ENCODE peak calls at places on chromosomes 12 and 14, in four cellular contexts. O, V, A and K are unnamed samples.

GRCh38 chr14:96958057-96958456 is 160.9 kb downstream of the VRK1 start:
- DNase-seq in A (no peak), V (no peak), O (no peak), K (no peak)

GRCh38 chr14:45810152-45810872 is 557.3 kb upstream of the MIS18BP1 start:
- DNase-seq in V (peak; percentile 22), A (no peak), O (no peak), K (no peak)

GRCh38 chr14:50344831-50345563 is 32.9 kb downstream of the DMAC2L start:
- DNase-seq in V (peak; percentile 26), A (no peak), O (no peak), K (peak; percentile 96)

GRCh38 chr12:112148031-112148513 is 22.7 kb downstream of the TRAFD1 start:
- DNase-seq in A (peak; percentile 84), O (no peak), V (peak; percentile 42), K (peak; percentile 52)

GRCh38 chr12:113278141-113278540 is 56.8 kb downstream of the SLC8B1 start:
- DNase-seq in V (no peak), O (no peak), A (no peak), K (no peak)

GRCh38 chr12:127192391-127192790 is 1074.6 kb upstream of the TMEM132C start:
- DNase-seq in O (no peak), V (no peak), A (no peak), K (no peak)

GRCh38 chr12:5441497-5442236 is 9.8 kb downstream of the NTF3 start:
- DNase-seq in V (peak; percentile 42), O (no peak), A (peak; percentile 15), K (no peak)

GRCh38 chr12:104973250-104973649 is 12.9 kb upstream of the NOPCHAP1 start:
- DNase-seq in O (no peak), A (no peak), V (no peak), K (no peak)

GRCh38 chr12:52956987-52957386 is 8.1 kb downstream of the KRT18 start:
- DNase-seq in A (peak; percentile 29), V (no peak), O (no peak), K (no peak)

GRCh38 chr14:65336191-65336591 is 76.3 kb upstream of the FUT8 start:
- DNase-seq in V (peak; percentile 86), O (no peak), A (peak; percentile 53), K (peak; percentile 57)

GRCh38 chr12:62604856-62605255 is 138.2 kb downstream of the MON2 start:
- DNase-seq in V (peak; percentile 42), O (no peak), A (peak; percentile 36), K (peak; percentile 40)

GRCh38 chr14:36426836-36427235 is 93.2 kb downstream of the NKX2-1 start:
- DNase-seq in V (no peak), A (no peak), O (no peak), K (no peak)

GRCh38 chr14:66038214-66038977 is 447.8 kb upstream of the CCDC196 start:
- DNase-seq in A (peak; percentile 16), V (peak; percentile 85), O (peak; percentile 44), K (peak; percentile 78)

GRCh38 chr12:47744005-47744651 is 14.6 kb downstream of the RAPGEF3 start:
- DNase-seq in A (no peak), V (no peak), O (no peak), K (no peak)

GRCh38 chr12:104133861-104134260 is 4.1 kb downstream of the NFYB start:
- DNase-seq in O (no peak), A (no peak), V (no peak), K (no peak)

GRCh38 chr12:2288875-2289274 is 236.1 kb downstream of the CACNA1C start:
- DNase-seq in A (no peak), V (no peak), O (no peak), K (no peak)

GRCh38 chr14:42469637-42470426 is 863.2 kb downstream of the LRFN5 start:
- DNase-seq in V (peak; percentile 2), O (no peak), A (no peak), K (no peak)

GRCh38 chr12:18414671-18415070 is 153.4 kb downstream of the PIK3C2G start:
- DNase-seq in A (no peak), O (no peak), V (no peak), K (no peak)

GRCh38 chr12:50733720-50734119 is 30.2 kb upstream of the ATF1 start:
- DNase-seq in O (no peak), A (no peak), V (no peak), K (no peak)

GRCh38 chr12:106774808-106775524 is 484 bp downstream of the RIC8B start:
- DNase-seq in O (no peak), A (no peak), V (no peak), K (no peak)

GRCh38 chr14:65414961-65415589 is 2.5 kb downstream of the FUT8 start:
- DNase-seq in O (peak; percentile 27), A (peak; percentile 11), V (peak; percentile 40), K (peak; percentile 51)

GRCh38 chr14:75224561-75224960 is 48.1 kb upstream of the TMED10 start:
- DNase-seq in A (no peak), V (peak; percentile 53), O (no peak), K (peak; percentile 28)
- H3K4me3 ChIP-seq in A (no peak overlapping the region), V (no peak overlapping the region), O (no peak overlapping the region), K (no peak overlapping the region)

GRCh38 chr14:23160924-23161522 is 22.4 kb downstream of the SLC7A8 start:
- DNase-seq in V (peak; percentile 86), A (peak; percentile 41), O (no peak), K (peak; percentile 80)
- H3K4me3 ChIP-seq in V (peak overlapping the region; percentile 42), A (no peak overlapping the region), O (no peak overlapping the region), K (no peak overlapping the region)

GRCh38 chr12:27190761-27191160 is 53.3 kb upstream of the STK38L start:
- DNase-seq in O (no peak), A (no peak), V (peak; percentile 33), K (peak; percentile 65)
- H3K4me3 ChIP-seq in O (no peak overlapping the region), A (no peak overlapping the region), V (no peak overlapping the region), K (no peak overlapping the region)

DNA sequence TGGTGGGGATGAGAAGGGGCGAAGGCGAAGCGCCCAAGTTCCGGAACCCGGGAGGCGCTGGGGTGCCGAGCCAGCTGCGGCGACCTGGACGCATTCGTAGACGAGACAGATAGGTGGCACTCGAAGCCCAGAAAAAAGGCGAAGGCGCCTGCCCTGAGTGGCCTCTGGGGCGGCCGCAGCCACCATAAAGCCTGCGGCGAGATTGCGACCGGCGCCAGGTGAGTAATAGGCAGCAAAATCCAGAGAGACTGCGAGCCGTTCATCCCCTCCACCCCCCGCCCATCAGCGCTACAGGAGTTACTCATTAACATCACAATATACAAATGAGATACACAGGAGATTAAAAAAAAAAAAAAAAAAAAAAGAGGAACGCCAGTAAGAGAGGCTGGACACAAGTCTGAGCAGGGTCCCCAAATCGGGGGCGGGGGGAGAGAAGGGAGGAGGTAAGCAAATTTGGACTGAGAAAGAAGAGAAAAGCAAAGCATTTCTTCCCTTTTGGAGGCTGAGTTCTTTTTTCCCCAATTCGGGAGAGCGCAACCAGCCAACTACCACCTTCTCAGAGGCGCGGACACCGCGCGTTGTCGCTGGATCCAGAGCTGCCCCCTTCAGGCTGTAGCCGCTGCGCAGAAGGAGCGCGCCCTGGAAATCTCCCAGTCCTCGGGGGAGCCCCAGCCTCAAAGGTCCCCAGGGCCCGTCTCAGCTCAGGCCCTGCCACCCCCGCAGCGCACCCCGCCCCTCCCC is 15.7 kb downstream of the TBX3 start:
- DNase-seq in O (peak; percentile 65), V (peak; percentile 86), A (peak; percentile 65), K (peak; percentile 86)
- H3K4me3 ChIP-seq in O (peak overlapping the region; percentile 34), V (peak overlapping the region; percentile 82), A (peak overlapping the region; percentile 45), K (peak overlapping the region; percentile 64)

DNA sequence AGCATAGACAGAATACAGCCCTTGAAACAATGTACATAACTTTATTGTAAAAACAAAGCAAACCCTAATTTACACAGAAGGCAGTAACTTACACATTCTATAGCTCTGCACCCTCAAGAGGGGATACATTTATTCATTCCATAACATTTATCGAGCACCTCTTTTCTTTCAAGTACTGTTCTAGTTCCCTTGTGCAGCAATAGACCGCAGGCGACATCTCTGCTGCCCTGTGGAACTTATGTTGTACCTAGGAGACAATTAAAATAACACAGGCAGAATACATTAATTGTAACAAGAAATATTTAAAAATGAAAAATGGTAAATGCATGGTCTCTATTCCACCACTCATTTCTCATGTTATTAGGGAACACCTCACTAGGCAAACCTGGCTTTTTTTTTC is 1.4 kb upstream of the ARHGDIB start:
- DNase-seq in V (no peak), O (no peak), A (no peak), K (no peak)
- H3K4me3 ChIP-seq in V (no peak overlapping the region), O (no peak overlapping the region), A (no peak overlapping the region), K (no peak overlapping the region)

DNA sequence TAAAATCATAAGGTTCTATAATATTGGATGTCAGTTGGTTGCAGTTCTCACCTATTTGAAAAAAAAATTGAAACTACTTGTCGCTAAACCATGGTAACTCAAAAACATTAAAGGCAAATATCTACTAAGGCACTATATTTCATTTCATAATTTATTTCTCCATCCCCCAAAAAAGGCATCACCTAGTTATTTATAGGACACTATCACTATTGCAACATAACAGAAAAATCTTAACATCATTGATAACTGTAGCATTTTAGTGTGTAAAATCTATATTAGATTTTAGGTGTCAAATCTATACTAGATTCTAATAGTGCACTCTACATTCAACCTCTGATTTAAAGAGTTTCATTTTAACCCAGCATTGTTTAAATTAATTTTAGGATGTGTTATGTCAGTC is 1.7 kb downstream of the SPTSSA start:
- DNase-seq in V (no peak), O (no peak), A (no peak), K (no peak)
- H3K4me3 ChIP-seq in V (peak overlapping the region; percentile 98), O (no peak overlapping the region), A (peak overlapping the region; percentile 85), K (peak overlapping the region; percentile 78)

GRCh38 chr12:54285150-54286041 is 4.9 kb downstream of the HNRNPA1 start:
- DNase-seq in O (no peak), A (no peak), V (no peak), K (no peak)
- H3K4me3 ChIP-seq in O (no peak overlapping the region), A (peak overlapping the region; percentile 22), V (peak overlapping the region; percentile 88), K (peak overlapping the region; percentile 27)